ENCODE peak calls at places on chromosomes 7 and 10, in six cellular contexts. O is CD8-positive, alpha-beta memory T cell; B is K562; L is CD8-positive, alpha-beta T cell; Z is stomach; I is NT2/D1. E is an unnamed sample. For H3K4me1, the result is how much of the 10 kb centered on the place peaks cover.

GRCh38 chr7:92953657-92954056 is 117.3 kb upstream of the CDK6 start:
- DNase-seq in O (no peak), B (no peak), L (no peak), Z (no peak), I (no peak), E (no peak)

GRCh38 chr10:113026679-113027078 is 76.6 kb downstream of the TCF7L2 start:
- DNase-seq in O (no peak), B (no peak), L (no peak), Z (no peak), I (no peak), E (no peak)

GRCh38 chr7:248732-249435 is 41.1 kb upstream of the FOXL3 start:
- DNase-seq in O (no peak), B (no peak), L (no peak), Z (no peak), I (no peak), E (no peak)

GRCh38 chr10:30980951-30981616 is 50.6 kb downstream of the ZNF438 start:
- DNase-seq in O (no peak), B (no peak), L (no peak), Z (peak), I (no peak), E (no peak)

GRCh38 chr10:29009464-29009863 is 279.4 kb upstream of the LYZL1 start:
- DNase-seq in O (no peak), B (peak), L (no peak), Z (no peak), I (no peak), E (no peak)

GRCh38 chr7:30285067-30285530 is 702 bp downstream of the ZNRF2 start:
- DNase-seq in O (peak), B (peak), L (peak), Z (peak), I (peak), E (peak)

GRCh38 chr7:100390286-100391028 is 17.2 kb downstream of the PILRA start:
- DNase-seq in O (no peak), B (no peak), L (no peak), Z (no peak), I (no peak), E (no peak)

GRCh38 chr10:47262606-47263295 is 37.2 kb upstream of the GDF10 start:
- DNase-seq in O (no peak), B (no peak), L (no peak), Z (no peak), I (no peak), E (no peak)

GRCh38 chr7:45211066-45211465 is 53.5 kb downstream of the RAMP3 start:
- DNase-seq in O (no peak), B (no peak), L (no peak), Z (no peak), I (no peak), E (no peak)

GRCh38 chr7:47771301-47771989 is 176.8 kb downstream of the PKD1L1 start:
- DNase-seq in O (no peak), B (no peak), L (no peak), Z (no peak), I (no peak), E (no peak)

GRCh38 chr10:75294518-75294865 is 58.7 kb upstream of the COMTD1 start:
- DNase-seq in O (no peak), B (no peak), L (no peak), Z (no peak), I (no peak), E (no peak)

GRCh38 chr7:35430547-35431153 is 176.8 kb upstream of the TBX20 start:
- DNase-seq in O (no peak), B (peak), L (no peak), Z (no peak), I (peak), E (peak)

GRCh38 chr7:76031964-76032363 is 15.8 kb downstream of the STYXL1 start:
- DNase-seq in O (no peak), B (no peak), L (no peak), Z (no peak), I (no peak), E (no peak)

GRCh38 chr7:37062019-37062418 is 337.7 kb upstream of the AOAH start:
- DNase-seq in O (no peak), B (no peak), L (no peak), Z (no peak), I (no peak), E (no peak)

GRCh38 chr7:39969431-39969830 is 19.4 kb downstream of the CDK13 start:
- DNase-seq in O (no peak), B (no peak), L (no peak), Z (no peak), I (no peak), E (no peak)

GRCh38 chr7:26584964-26585650 is 279.3 kb downstream of the SKAP2 start:
- DNase-seq in O (no peak), B (no peak), L (no peak), Z (no peak), I (no peak), E (no peak)

GRCh38 chr10:86168256-86168655 is 198.3 kb downstream of the GRID1 start:
- DNase-seq in O (no peak), B (no peak), L (no peak), Z (no peak), I (no peak), E (no peak)

GRCh38 chr7:100892364-100893317 is 3.0 kb downstream of the ACHE start:
- DNase-seq in O (no peak), B (no peak), L (no peak), Z (no peak), I (no peak), E (no peak)

GRCh38 chr10:21285207-21285606 is 240.3 kb downstream of the SKIDA1 start:
- DNase-seq in O (no peak), B (no peak), L (no peak), Z (no peak), I (no peak), E (peak)

GRCh38 chr10:37289833-37290464 is 164.6 kb downstream of the ANKRD30A start:
- DNase-seq in O (no peak), B (no peak), L (no peak), Z (no peak), I (no peak), E (no peak)

GRCh38 chr7:75596727-75597614 is 104.9 kb downstream of the SPDYE5 start:
- DNase-seq in O (no peak), B (no peak), L (no peak), Z (no peak), I (no peak), E (no peak)

GRCh38 chr7:99784007-99784406 is at the start of gene CYP3A4:
- DNase-seq in O (no peak), B (no peak), L (no peak), Z (no peak), I (no peak), E (no peak)

GRCh38 chr10:100872034-100872791 is 40.5 kb upstream of the SLF2 start:
- DNase-seq in O (no peak), B (peak), L (peak), Z (no peak), I (peak), E (peak)

GRCh38 chr10:43053825-43054224 is 23.0 kb upstream of the RET start:
- DNase-seq in O (no peak), B (no peak), L (no peak), Z (no peak), I (no peak), E (peak)

GRCh38 chr7:12783421-12783820 is 96.0 kb downstream of the ARL4A start:
- DNase-seq in O (no peak), B (no peak), L (no peak), Z (no peak), I (no peak), E (no peak)

GRCh38 chr7:16616542-16616941 is 29.0 kb downstream of the ANKMY2 start:
- DNase-seq in O (no peak), B (no peak), L (no peak), Z (no peak), I (no peak), E (peak)

GRCh38 chr10:110841767-110842267 is 29.9 kb upstream of the PDCD4 start:
- DNase-seq in O (no peak), B (no peak), L (no peak), Z (no peak), I (no peak), E (no peak)

GRCh38 chr10:110843796-110844616 is 27.7 kb upstream of the PDCD4 start:
- DNase-seq in O (no peak), B (no peak), L (no peak), Z (no peak), I (no peak), E (no peak)

GRCh38 chr10:110843031-110843430 is 28.7 kb upstream of the PDCD4 start:
- DNase-seq in O (no peak), B (no peak), L (peak), Z (no peak), I (no peak), E (no peak)

GRCh38 chr10:110840923-110841428 is 30.8 kb upstream of the PDCD4 start:
- DNase-seq in O (no peak), B (no peak), L (no peak), Z (peak), I (no peak), E (no peak)

GRCh38 chr10:110842305-110842952 is 29.3 kb upstream of the PDCD4 start:
- DNase-seq in O (no peak), B (no peak), L (no peak), Z (no peak), I (no peak), E (no peak)
- H3K4me1 ChIP-seq in O (under half), B (under half), L (under half), Z (half or more), I (under half), E (under half)

GRCh38 chr7:95607477-95608010 is 11.2 kb upstream of the PDK4 start:
- DNase-seq in O (no peak), B (no peak), L (no peak), Z (no peak), I (no peak), E (no peak)
- H3K4me1 ChIP-seq in O (under half), B (under half), L (under half), Z (under half), I (under half), E (under half)

GRCh38 chr7:130947792-130948580 is 214.0 kb upstream of the KLF14 start:
- DNase-seq in O (no peak), B (no peak), L (no peak), Z (no peak), I (no peak), E (no peak)
- H3K4me1 ChIP-seq in O (half or more), B (under half), L (half or more), Z (half or more), I (under half), E (under half)

DNA sequence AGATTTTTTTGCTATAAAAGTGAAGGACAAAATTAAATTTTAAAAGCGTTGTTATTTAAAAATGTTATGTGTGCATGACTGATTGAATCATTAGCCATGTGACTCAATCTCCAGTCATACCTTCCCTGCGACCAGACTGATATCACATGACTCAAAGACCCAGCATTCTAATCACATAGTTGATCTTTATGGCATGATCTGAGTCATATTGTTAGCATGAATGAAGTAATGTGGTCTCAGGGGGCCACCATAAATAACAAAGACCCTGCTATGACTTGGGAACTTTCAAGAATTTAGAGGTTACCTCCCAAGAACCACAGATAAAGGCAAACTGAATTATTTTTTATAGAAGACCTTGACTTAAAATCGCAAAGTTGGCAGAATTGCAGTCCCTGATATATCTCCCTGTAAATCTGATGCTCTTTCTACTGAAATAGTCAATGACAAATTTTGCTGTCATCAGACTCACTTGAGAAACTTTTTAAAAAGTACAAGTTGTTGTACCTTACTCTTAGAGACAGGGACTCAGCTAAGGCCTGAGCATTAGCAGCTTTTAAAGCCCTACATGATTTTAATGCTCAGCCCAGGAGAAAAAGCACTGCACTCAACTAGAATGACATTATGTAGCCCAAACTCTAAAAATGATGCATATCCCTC is 717.3 kb downstream of the XPNPEP1 start:
- DNase-seq in O (no peak), B (no peak), L (no peak), Z (no peak), I (no peak), E (no peak)
- H3K4me1 ChIP-seq in O (under half), B (under half), L (under half), Z (under half), I (under half), E (under half)

GRCh38 chr7:42210333-42210732 is 26.7 kb downstream of the GLI3 start:
- DNase-seq in O (no peak), B (no peak), L (no peak), Z (no peak), I (no peak), E (no peak)

GRCh38 chr7:42213093-42213492 is 23.9 kb downstream of the GLI3 start:
- DNase-seq in O (no peak), B (no peak), L (no peak), Z (no peak), I (no peak), E (no peak)

GRCh38 chr7:42207420-42207819 is 29.6 kb downstream of the GLI3 start:
- DNase-seq in O (no peak), B (no peak), L (no peak), Z (no peak), I (no peak), E (no peak)

GRCh38 chr7:42212541-42213090 is 24.4 kb downstream of the GLI3 start:
- DNase-seq in O (no peak), B (no peak), L (no peak), Z (no peak), I (peak), E (peak)

DNA sequence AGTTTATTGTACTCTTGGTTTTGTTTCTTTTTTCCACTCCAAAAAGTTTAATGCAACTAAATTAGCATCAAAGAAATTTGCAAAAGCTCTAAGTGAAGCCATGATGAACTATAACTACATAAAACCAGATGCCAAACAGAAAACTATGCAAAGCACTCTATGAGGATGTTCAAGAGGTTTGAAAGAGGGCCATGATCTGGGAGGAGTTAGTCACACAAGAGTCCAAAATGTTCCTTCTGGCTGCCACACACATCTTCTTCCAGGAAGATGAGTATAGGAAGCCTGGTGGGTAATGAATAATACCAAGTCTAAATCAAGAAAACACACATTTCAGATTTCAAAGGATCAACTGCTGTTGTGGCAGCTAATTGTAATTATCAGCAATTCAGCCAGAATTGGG is 28.4 kb downstream of the GLI3 start:
- DNase-seq in O (no peak), B (no peak), L (no peak), Z (no peak), I (no peak), E (no peak)
- H3K4me1 ChIP-seq in O (under half), B (under half), L (under half), Z (under half), I (under half), E (under half)

DNA sequence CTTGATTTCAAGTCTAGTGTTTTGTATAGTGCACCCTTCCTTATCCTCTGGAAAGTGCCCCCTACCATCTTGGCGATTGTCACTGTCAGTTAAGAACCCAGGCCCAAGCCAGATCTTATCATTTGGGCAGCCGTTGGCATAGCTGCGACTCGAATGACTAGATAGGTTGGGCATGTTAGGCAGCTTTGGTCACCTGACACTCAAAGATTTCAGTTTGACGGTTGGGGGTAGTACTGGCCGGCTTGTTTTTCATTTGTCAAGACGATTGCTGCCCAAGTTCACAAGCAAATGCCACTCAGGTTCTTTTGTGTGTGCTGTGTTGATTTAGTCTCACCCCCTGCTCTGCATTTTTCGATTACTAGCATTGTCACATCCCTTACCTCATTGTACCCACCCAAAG is 6.7 kb downstream of the NIPSNAP2 start:
- DNase-seq in O (no peak), B (no peak), L (no peak), Z (no peak), I (no peak), E (no peak)
- H3K4me1 ChIP-seq in O (under half), B (under half), L (under half), Z (under half), I (under half), E (under half)

DNA sequence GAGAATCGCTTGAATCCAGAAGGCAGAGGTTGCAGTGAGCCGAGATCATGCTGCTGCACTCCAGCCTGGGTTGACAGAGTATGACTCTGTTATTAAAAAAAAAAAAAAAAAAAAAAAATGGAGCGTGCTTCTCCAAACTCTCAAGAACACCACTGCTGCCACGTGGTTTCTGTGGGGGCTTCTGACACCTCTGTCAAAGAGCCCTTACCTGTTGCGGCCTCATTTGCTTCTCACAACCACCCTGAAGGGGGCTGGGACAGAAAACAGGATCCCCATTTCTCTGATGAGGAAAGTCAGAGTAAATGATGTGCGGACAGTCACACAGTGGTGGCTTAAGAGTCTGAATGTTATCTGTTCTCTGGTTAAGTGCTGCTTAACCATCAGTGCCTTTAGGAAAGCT is 95.3 kb downstream of the RNF216 start:
- DNase-seq in O (no peak), B (no peak), L (no peak), Z (no peak), I (no peak), E (no peak)
- H3K4me1 ChIP-seq in O (half or more), B (under half), L (half or more), Z (half or more), I (under half), E (under half)

DNA sequence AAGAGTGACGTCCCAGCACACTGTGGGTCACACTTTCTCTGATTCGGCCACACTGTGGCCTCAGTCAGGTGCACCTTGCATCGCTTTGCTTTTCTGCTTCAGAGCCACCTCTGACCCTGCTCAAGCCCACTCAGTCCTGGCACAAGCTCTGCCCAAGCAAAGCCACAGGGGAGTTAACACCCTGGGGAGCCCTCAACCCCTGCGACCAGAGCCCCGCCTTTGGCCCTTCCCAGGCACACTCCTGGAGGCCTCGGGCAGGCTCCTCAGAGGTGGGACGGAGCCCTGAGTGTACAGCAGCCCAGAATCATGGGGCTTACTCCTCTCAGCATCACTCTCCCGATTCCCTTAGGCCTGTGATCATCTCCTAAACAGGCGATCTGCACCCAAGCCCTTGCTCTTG is 71.0 kb downstream of the HIPK2 start:
- DNase-seq in O (no peak), B (no peak), L (no peak), Z (no peak), I (no peak), E (no peak)
- H3K4me1 ChIP-seq in O (under half), B (under half), L (under half), Z (half or more), I (under half), E (under half)

E was measured in endodermal cell.